ENCODE peak calls at places on chromosomes 3 and 15, in five cellular contexts. A is head of caudate nucleus, F is EL, V is fibroblast of pulmonary artery, Y is type B pancreatic cell. Z is an unnamed sample.

GRCh38 chr3:98445949-98446406 is 17.0 kb upstream of the OR5K1 start:
- DNase-seq in A (no peak), F (no peak), V (no peak), Y (no peak), Z (no peak)

GRCh38 chr3:56864886-56865527 is 63.3 kb upstream of the ARHGEF3 start:
- DNase-seq in A (no peak), F (no peak), V (no peak), Y (no peak), Z (no peak)

GRCh38 chr3:141063831-141064230 is 12.7 kb downstream of the SPSB4 start:
- DNase-seq in A (no peak), F (no peak), V (no peak), Y (peak; percentile 25), Z (no peak)

GRCh38 chr15:45884289-45884688 is 249.5 kb downstream of the SQOR start:
- DNase-seq in A (no peak), F (no peak), V (no peak), Y (no peak), Z (no peak)

GRCh38 chr3:13008114-13008995 is 64.9 kb downstream of the IQSEC1 start:
- DNase-seq in A (no peak), F (no peak), V (no peak), Y (no peak), Z (no peak)

GRCh38 chr3:128011140-128011539 is 41.1 kb upstream of the SEC61A1 start:
- DNase-seq in A (peak; percentile 35), F (peak; percentile 24), V (peak; percentile 25), Y (no peak), Z (peak; percentile 33)

GRCh38 chr3:188331166-188331565 is 177.2 kb downstream of the LPP start:
- DNase-seq in A (no peak), F (no peak), V (no peak), Y (no peak), Z (no peak)

GRCh38 chr3:71083726-71084131 is 499.8 kb downstream of the FOXP1 start:
- DNase-seq in A (no peak), F (no peak), V (no peak), Y (no peak), Z (no peak)

GRCh38 chr3:25648107-25648535 is 16.6 kb downstream of the TOP2B start:
- DNase-seq in A (peak; percentile 74), F (peak; percentile 77), V (peak; percentile 89), Y (no peak), Z (peak; percentile 88)

GRCh38 chr3:7913283-7913682 is 588.3 kb upstream of the LMCD1 start:
- DNase-seq in A (no peak), F (no peak), V (no peak), Y (no peak), Z (no peak)

GRCh38 chr15:71748327-71748726 is 62.0 kb upstream of the NR2E3 start:
- DNase-seq in A (no peak), F (peak; percentile 78), V (no peak), Y (no peak), Z (no peak)

GRCh38 chr3:161913786-161914389 is 417.3 kb downstream of the OTOL1 start:
- DNase-seq in A (no peak), F (peak; percentile 82), V (peak; percentile 66), Y (no peak), Z (no peak)

GRCh38 chr15:88834211-88834812 is 31.1 kb downstream of the ACAN start:
- DNase-seq in A (peak; percentile 51), F (peak; percentile 45), V (peak; percentile 62), Y (no peak), Z (peak; percentile 72)

GRCh38 chr3:12307136-12307535 is 18.3 kb downstream of the PPARG start:
- DNase-seq in A (no peak), F (peak; percentile 39), V (no peak), Y (no peak), Z (no peak)

GRCh38 chr3:127212711-127213110 is 19.8 kb downstream of the PRR23E start:
- DNase-seq in A (no peak), F (no peak), V (no peak), Y (peak; percentile 42), Z (no peak)

GRCh38 chr15:43312378-43312777 is 18.0 kb downstream of the LCMT2 start:
- DNase-seq in A (no peak), F (no peak), V (no peak), Y (no peak), Z (no peak)

GRCh38 chr15:31442203-31443090 is 115.8 kb downstream of the KLF13 start:
- DNase-seq in A (no peak), F (peak; percentile 91), V (peak; percentile 86), Y (no peak), Z (no peak)

GRCh38 chr3:120448707-120449650 is 1.8 kb downstream of the FSTL1 start:
- DNase-seq in A (no peak), F (peak; percentile 92), V (peak; percentile 67), Y (no peak), Z (no peak)

GRCh38 chr3:172129868-172130751 is 90.7 kb downstream of the FNDC3B start:
- DNase-seq in A (no peak), F (peak; percentile 98), V (peak; percentile 99), Y (no peak), Z (peak; percentile 58)

GRCh38 chr3:156291269-156292123 is 171.1 kb downstream of the KCNAB1 start:
- DNase-seq in A (no peak), F (peak; percentile 25), V (no peak), Y (no peak), Z (peak; percentile 24)

GRCh38 chr15:38748710-38749109 is 184.1 kb upstream of the RASGRP1 start:
- DNase-seq in A (no peak), F (no peak), V (no peak), Y (no peak), Z (no peak)

GRCh38 chr3:148066787-148067186 is 630.9 kb upstream of the AGTR1 start:
- DNase-seq in A (no peak), F (no peak), V (no peak), Y (no peak), Z (no peak)

GRCh38 chr3:113153499-113154107 is 57.8 kb upstream of the BOC start:
- DNase-seq in A (no peak), F (no peak), V (no peak), Y (no peak), Z (no peak)

GRCh38 chr3:197327701-197328100 is 29.3 kb upstream of the DLG1 start:
- DNase-seq in A (peak; percentile 76), F (no peak), V (peak; percentile 38), Y (no peak), Z (no peak)

GRCh38 chr3:48695113-48695753 is 9.5 kb upstream of the NCKIPSD start:
- DNase-seq in A (peak; percentile 70), F (peak; percentile 58), V (peak; percentile 89), Y (no peak), Z (peak; percentile 90)

GRCh38 chr3:124132813-124133212 is 140.9 kb upstream of the ROPN1 start:
- DNase-seq in A (no peak), F (no peak), V (no peak), Y (no peak), Z (no peak)

Z was measured in testis.